ENCODE peak calls at places on chromosomes 16 and 17, in seven cellular contexts. Z is cardiac muscle cell; N is HFF-Myc; O is activated effector memory CD4-positive, alpha-beta T cell treated with anti-CD3 and anti-CD28 coated beads, Interleukin-2, amount 50 U/mL, for 16 hours; U is T-helper 2 cell; F is AG09309; Y is stimulated activated CD4-positive, alpha-beta T cell treated with anti-CD3 and anti-CD28 coated beads, Interleukin-15, amount 100 ng/mL, for 24 hours. W is an unnamed sample.
A peak's percentile ranks its signal among the peaks of the same experiment; 100 is the strongest.

GRCh38 chr17:48016112-48016511 is 21.5 kb downstream of the COPZ2 start:
- DNase-seq in Z (peak; percentile 81), O (no peak), Y (no peak), F (no peak), U (no peak), N (no peak), W (peak; percentile 47)

GRCh38 chr17:67585077-67585602 is 132.6 kb upstream of the NOL11 start:
- DNase-seq in Y (no peak), O (no peak), U (no peak), Z (no peak), N (no peak), F (no peak), W (no peak)

GRCh38 chr17:47705536-47706481 is 11.8 kb downstream of the TBKBP1 start:
- DNase-seq in Z (no peak), N (no peak), Y (peak; percentile 79), O (peak; percentile 80), U (peak; percentile 47), F (no peak), W (no peak)

GRCh38 chr17:73644145-73645049 is at the start of gene SDK2:
- DNase-seq in U (no peak), F (no peak), N (no peak), Y (peak; percentile 30), O (no peak), Z (peak; percentile 5), W (peak; percentile 36)

GRCh38 chr16:27355610-27356009 is 41.8 kb downstream of the IL4R start:
- DNase-seq in Z (peak; percentile 57), U (peak; percentile 68), O (peak; percentile 81), N (no peak), Y (peak; percentile 66), F (no peak), W (peak; percentile 61)

GRCh38 chr17:71709974-71710373 is 410.8 kb upstream of the SOX9 start:
- DNase-seq in Y (no peak), O (no peak), N (no peak), Z (no peak), F (no peak), U (no peak), W (no peak)

GRCh38 chr17:17109231-17109630 is 67.0 kb downstream of the MPRIP start:
- DNase-seq in Z (no peak), F (no peak), Y (no peak), N (no peak), U (peak; percentile 21), O (no peak), W (no peak)

GRCh38 chr16:15682105-15682570 is 32.1 kb downstream of the NDE1 start:
- DNase-seq in N (peak; percentile 55), O (peak; percentile 80), Y (peak; percentile 62), Z (peak; percentile 74), F (no peak), U (peak; percentile 63), W (peak; percentile 86)

GRCh38 chr16:70476272-70477020 is 22.1 kb downstream of the FCSK start:
- DNase-seq in F (peak; percentile 23), Z (peak; percentile 67), N (peak; percentile 81), O (no peak), Y (peak; percentile 70), U (peak; percentile 89), W (peak; percentile 81)

GRCh38 chr16:4261557-4262172 is 11.2 kb downstream of the TFAP4 start:
- DNase-seq in F (no peak), U (peak; percentile 44), Z (peak; percentile 42), Y (peak; percentile 63), N (no peak), O (peak; percentile 72), W (no peak)

GRCh38 chr17:78624461-78625216 is 47.4 kb upstream of the DNAH17 start:
- DNase-seq in N (no peak), Y (no peak), F (no peak), O (no peak), U (no peak), Z (no peak), W (no peak)

GRCh38 chr16:15807603-15808009 is 49.2 kb downstream of the MYH11 start:
- DNase-seq in N (no peak), Z (peak; percentile 89), Y (no peak), U (no peak), F (no peak), O (peak; percentile 33), W (peak; percentile 12)

GRCh38 chr17:9575381-9576072 is at the start of gene STX8:
- DNase-seq in O (peak; percentile 90), Z (peak; percentile 95), F (peak; percentile 43), U (peak; percentile 88), Y (peak; percentile 90), N (peak; percentile 59), W (peak; percentile 92)

GRCh38 chr17:77609553-77610517 is 348.7 kb upstream of the TNRC6C start:
- DNase-seq in O (peak; percentile 81), N (no peak), U (peak; percentile 93), Y (peak; percentile 71), Z (no peak), F (no peak), W (peak; percentile 52)

GRCh38 chr17:60720763-60721531 is 43.3 kb downstream of the BCAS3 start:
- DNase-seq in O (no peak), F (peak; percentile 41), Z (peak; percentile 82), Y (peak; percentile 40), U (peak; percentile 64), N (peak; percentile 49), W (peak; percentile 71)

GRCh38 chr17:40095944-40096791 is 4.2 kb downstream of the NR1D1 start:
- DNase-seq in O (peak; percentile 92), U (peak; percentile 99), Y (peak; percentile 89), N (no peak), F (no peak), Z (no peak), W (no peak)

GRCh38 chr17:32143525-32143865 is 1.2 kb downstream of the RHOT1 start:
- DNase-seq in Z (no peak), N (no peak), Y (no peak), F (no peak), U (no peak), O (no peak), W (no peak)

GRCh38 chr16:54286330-54287017 is at the start of gene IRX3:
- DNase-seq in F (peak; percentile 70), O (no peak), Y (peak; percentile 38), U (peak; percentile 79), Z (peak; percentile 91), N (peak; percentile 68), W (peak; percentile 92)

GRCh38 chr17:76053230-76054111 is 18.8 kb downstream of the SRP68 start:
- DNase-seq in F (no peak), O (no peak), Y (peak; percentile 45), N (no peak), Z (peak; percentile 72), U (no peak), W (peak; percentile 96)

GRCh38 chr17:77815127-77815905 is 143.2 kb upstream of the TNRC6C start:
- DNase-seq in Z (no peak), Y (no peak), N (no peak), O (no peak), F (no peak), U (no peak), W (no peak)

GRCh38 chr16:70660672-70661350 is 14.5 kb downstream of the IL34 start:
- DNase-seq in U (no peak), Z (no peak), N (no peak), O (no peak), Y (no peak), F (no peak), W (no peak)

GRCh38 chr16:87017388-87018012 is 299.7 kb downstream of the C16orf95 start:
- DNase-seq in Y (no peak), N (peak; percentile 67), Z (peak; percentile 84), U (no peak), F (peak; percentile 88), O (no peak), W (peak; percentile 83)

GRCh38 chr17:30433514-30433913 is 43.7 kb upstream of the GOSR1 start:
- DNase-seq in Y (no peak), F (peak; percentile 40), N (peak; percentile 97), U (no peak), O (no peak), Z (peak; percentile 95), W (peak; percentile 98)

GRCh38 chr17:28405632-28406477 is at the start of gene SLC46A1:
- DNase-seq in Z (peak; percentile 37), O (peak; percentile 79), U (peak; percentile 49), N (no peak), F (no peak), Y (peak; percentile 84), W (peak; percentile 12)

GRCh38 chr16:86818701-86819522 is 240.6 kb downstream of the FOXL1 start:
- DNase-seq in F (no peak), N (no peak), U (no peak), Z (peak; percentile 27), O (no peak), Y (no peak), W (no peak)

W was measured in iris pigment epithelial cell.